ENCODE peak calls at places on chromosome 22, in five cellular contexts. One of them, this sample, is unnamed.

GRCh38 chr22:46507451-46508390 is 29.7 kb downstream of the CELSR1 start:
- DNase-seq in upper lobe of right lung: no peak
- DNase-seq in CD8-positive, alpha-beta T cell: no peak
- DNase-seq in GM12865: no peak
- DNase-seq in astrocyte of the spinal cord: no peak
- DNase-seq in this sample: no peak

GRCh38 chr22:39318507-39319283 is 728 bp downstream of the RPL3 start:
- DNase-seq in upper lobe of right lung: no peak
- DNase-seq in CD8-positive, alpha-beta T cell: peak; percentile 24
- DNase-seq in GM12865: no peak
- DNase-seq in astrocyte of the spinal cord: no peak
- DNase-seq in this sample: no peak

GRCh38 chr22:50507421-50507990 is at the start of gene LMF2:
- DNase-seq in upper lobe of right lung: peak; percentile 97
- DNase-seq in CD8-positive, alpha-beta T cell: peak; percentile 90
- DNase-seq in GM12865: no peak
- DNase-seq in astrocyte of the spinal cord: no peak
- DNase-seq in this sample: peak; percentile 86

GRCh38 chr22:49668402-49668801 is 159.3 kb downstream of the BRD1 start:
- DNase-seq in upper lobe of right lung: peak; percentile 54
- DNase-seq in CD8-positive, alpha-beta T cell: no peak
- DNase-seq in GM12865: no peak
- DNase-seq in astrocyte of the spinal cord: no peak
- DNase-seq in this sample: no peak

GRCh38 chr22:40556641-40557040 is 79.9 kb downstream of the MRTFA start:
- DNase-seq in upper lobe of right lung: no peak
- DNase-seq in CD8-positive, alpha-beta T cell: no peak
- DNase-seq in GM12865: no peak
- DNase-seq in astrocyte of the spinal cord: no peak
- DNase-seq in this sample: no peak

GRCh38 chr22:48939441-48940265 is 888.0 kb downstream of the BRD1 start:
- DNase-seq in upper lobe of right lung: peak; percentile 28
- DNase-seq in CD8-positive, alpha-beta T cell: no peak
- DNase-seq in GM12865: no peak
- DNase-seq in astrocyte of the spinal cord: no peak
- DNase-seq in this sample: no peak

GRCh38 chr22:37427128-37427710 is at the start of gene ELFN2:
- DNase-seq in upper lobe of right lung: no peak
- DNase-seq in CD8-positive, alpha-beta T cell: no peak
- DNase-seq in GM12865: no peak
- DNase-seq in astrocyte of the spinal cord: peak; percentile 20
- DNase-seq in this sample: no peak

GRCh38 chr22:39474351-39474991 is 17.7 kb downstream of the MGAT3 start:
- DNase-seq in upper lobe of right lung: no peak
- DNase-seq in CD8-positive, alpha-beta T cell: no peak
- DNase-seq in GM12865: no peak
- DNase-seq in astrocyte of the spinal cord: no peak
- DNase-seq in this sample: no peak

GRCh38 chr22:43945632-43946390 is 9.4 kb upstream of the SAMM50 start:
- DNase-seq in upper lobe of right lung: peak; percentile 78
- DNase-seq in CD8-positive, alpha-beta T cell: peak; percentile 50
- DNase-seq in GM12865: peak; percentile 74
- DNase-seq in astrocyte of the spinal cord: peak; percentile 44
- DNase-seq in this sample: peak; percentile 47

GRCh38 chr22:42837556-42837955 is 19.5 kb downstream of the ARFGAP3 start:
- DNase-seq in upper lobe of right lung: no peak
- DNase-seq in CD8-positive, alpha-beta T cell: no peak
- DNase-seq in GM12865: no peak
- DNase-seq in astrocyte of the spinal cord: no peak
- DNase-seq in this sample: no peak

GRCh38 chr22:38172016-38172431 is 9.6 kb downstream of the PLA2G6 start:
- DNase-seq in upper lobe of right lung: no peak
- DNase-seq in CD8-positive, alpha-beta T cell: no peak
- DNase-seq in GM12865: no peak
- DNase-seq in astrocyte of the spinal cord: no peak
- DNase-seq in this sample: no peak

GRCh38 chr22:27329966-27330645 is 471.4 kb downstream of the MN1 start:
- DNase-seq in upper lobe of right lung: no peak
- DNase-seq in CD8-positive, alpha-beta T cell: no peak
- DNase-seq in GM12865: no peak
- DNase-seq in astrocyte of the spinal cord: no peak
- DNase-seq in this sample: no peak

GRCh38 chr22:26527574-26528465 is 15.5 kb upstream of the TFIP11 start:
- DNase-seq in upper lobe of right lung: no peak
- DNase-seq in CD8-positive, alpha-beta T cell: no peak
- DNase-seq in GM12865: no peak
- DNase-seq in astrocyte of the spinal cord: no peak
- DNase-seq in this sample: no peak

GRCh38 chr22:49014227-49015201 is 813.2 kb downstream of the BRD1 start:
- DNase-seq in upper lobe of right lung: peak; percentile 56
- DNase-seq in CD8-positive, alpha-beta T cell: no peak
- DNase-seq in GM12865: no peak
- DNase-seq in astrocyte of the spinal cord: no peak
- DNase-seq in this sample: no peak

GRCh38 chr22:45842141-45842831 is 134.7 kb downstream of the WNT7B start:
- DNase-seq in upper lobe of right lung: no peak
- DNase-seq in CD8-positive, alpha-beta T cell: no peak
- DNase-seq in GM12865: no peak
- DNase-seq in astrocyte of the spinal cord: peak; percentile 65
- DNase-seq in this sample: no peak

GRCh38 chr22:25829237-25829636 is 87.2 kb downstream of the MYO18B start:
- DNase-seq in upper lobe of right lung: no peak
- DNase-seq in CD8-positive, alpha-beta T cell: no peak
- DNase-seq in GM12865: no peak
- DNase-seq in astrocyte of the spinal cord: no peak
- DNase-seq in this sample: no peak

GRCh38 chr22:17443413-17444203 is 74.3 kb downstream of the CECR2 start:
- DNase-seq in upper lobe of right lung: no peak
- DNase-seq in CD8-positive, alpha-beta T cell: no peak
- DNase-seq in GM12865: no peak
- DNase-seq in astrocyte of the spinal cord: peak; percentile 14
- DNase-seq in this sample: no peak

GRCh38 chr22:29814003-29814402 is 24.1 kb downstream of the ASCC2 start:
- DNase-seq in upper lobe of right lung: no peak
- DNase-seq in CD8-positive, alpha-beta T cell: no peak
- DNase-seq in GM12865: no peak
- DNase-seq in astrocyte of the spinal cord: no peak
- DNase-seq in this sample: no peak

GRCh38 chr22:29811377-29811776 is 26.7 kb downstream of the ASCC2 start:
- DNase-seq in upper lobe of right lung: peak; percentile 75
- DNase-seq in CD8-positive, alpha-beta T cell: no peak
- DNase-seq in GM12865: no peak
- DNase-seq in astrocyte of the spinal cord: no peak
- DNase-seq in this sample: no peak

GRCh38 chr22:29815580-29815979 is 22.5 kb downstream of the ASCC2 start:
- DNase-seq in upper lobe of right lung: no peak
- DNase-seq in CD8-positive, alpha-beta T cell: no peak
- DNase-seq in GM12865: no peak
- DNase-seq in astrocyte of the spinal cord: no peak
- DNase-seq in this sample: no peak

GRCh38 chr22:29813126-29813525 is 24.9 kb downstream of the ASCC2 start:
- DNase-seq in upper lobe of right lung: no peak
- DNase-seq in CD8-positive, alpha-beta T cell: no peak
- DNase-seq in GM12865: no peak
- DNase-seq in astrocyte of the spinal cord: no peak
- DNase-seq in this sample: no peak

DNA sequence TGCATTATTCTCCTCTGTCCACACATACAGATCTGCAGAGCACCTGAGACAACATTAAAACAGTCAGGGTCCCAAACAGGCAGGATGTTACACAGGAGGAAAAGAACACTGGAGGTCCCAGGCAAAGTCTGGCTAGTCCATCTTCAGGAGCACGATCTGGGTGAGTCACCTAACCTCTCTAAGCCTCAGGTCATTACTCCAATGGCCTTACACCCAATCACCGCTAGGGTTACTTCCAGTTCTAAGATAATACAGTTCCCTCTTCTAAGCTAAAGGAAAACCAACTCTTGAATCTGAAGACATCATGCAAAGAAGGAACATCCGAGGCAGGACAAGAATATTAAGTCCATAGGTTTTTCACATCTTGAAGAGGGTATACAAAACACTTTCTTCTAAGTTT is 24.5 kb downstream of the ASCC2 start:
- DNase-seq in upper lobe of right lung: no peak
- DNase-seq in CD8-positive, alpha-beta T cell: no peak
- DNase-seq in GM12865: no peak
- DNase-seq in astrocyte of the spinal cord: no peak
- DNase-seq in this sample: no peak
- TF ChIP-seq CTCF in upper lobe of right lung: no peak
- TF ChIP-seq CTCF in CD8-positive, alpha-beta T cell: no peak
- TF ChIP-seq CTCF in GM12865: no peak
- TF ChIP-seq CTCF in astrocyte of the spinal cord: no peak
- TF ChIP-seq CTCF in this sample: no peak

GRCh38 chr22:19998232-19998951 is 18.2 kb downstream of the ARVCF start:
- DNase-seq in upper lobe of right lung: no peak
- DNase-seq in CD8-positive, alpha-beta T cell: no peak
- DNase-seq in GM12865: no peak
- DNase-seq in astrocyte of the spinal cord: no peak
- DNase-seq in this sample: no peak

GRCh38 chr22:19997561-19998231 is 18.9 kb downstream of the ARVCF start:
- DNase-seq in upper lobe of right lung: no peak
- DNase-seq in CD8-positive, alpha-beta T cell: no peak
- DNase-seq in GM12865: no peak
- DNase-seq in astrocyte of the spinal cord: no peak
- DNase-seq in this sample: no peak

GRCh38 chr22:19994851-19995610 is 21.6 kb downstream of the ARVCF start:
- DNase-seq in upper lobe of right lung: no peak
- DNase-seq in CD8-positive, alpha-beta T cell: no peak
- DNase-seq in GM12865: no peak
- DNase-seq in astrocyte of the spinal cord: no peak
- DNase-seq in this sample: no peak

GRCh38 chr22:19995611-19996339 is 20.8 kb downstream of the ARVCF start:
- DNase-seq in upper lobe of right lung: no peak
- DNase-seq in CD8-positive, alpha-beta T cell: no peak
- DNase-seq in GM12865: no peak
- DNase-seq in astrocyte of the spinal cord: no peak
- DNase-seq in this sample: no peak

GRCh38 chr22:19996694-19997384 is 19.8 kb downstream of the ARVCF start:
- DNase-seq in upper lobe of right lung: no peak
- DNase-seq in CD8-positive, alpha-beta T cell: no peak
- DNase-seq in GM12865: no peak
- DNase-seq in astrocyte of the spinal cord: no peak
- DNase-seq in this sample: no peak
- TF ChIP-seq CTCF in upper lobe of right lung: no peak
- TF ChIP-seq CTCF in CD8-positive, alpha-beta T cell: no peak
- TF ChIP-seq CTCF in GM12865: no peak
- TF ChIP-seq CTCF in astrocyte of the spinal cord: no peak
- TF ChIP-seq CTCF in this sample: no peak

GRCh38 chr22:29998627-29999026 is 81.6 kb upstream of the HORMAD2 start:
- DNase-seq in upper lobe of right lung: no peak
- DNase-seq in CD8-positive, alpha-beta T cell: no peak
- DNase-seq in GM12865: peak; percentile 9
- DNase-seq in astrocyte of the spinal cord: no peak
- DNase-seq in this sample: no peak

GRCh38 chr22:29997516-29997915 is 82.7 kb upstream of the HORMAD2 start:
- DNase-seq in upper lobe of right lung: no peak
- DNase-seq in CD8-positive, alpha-beta T cell: no peak
- DNase-seq in GM12865: no peak
- DNase-seq in astrocyte of the spinal cord: no peak
- DNase-seq in this sample: no peak

GRCh38 chr22:29994941-29995340 is 85.3 kb upstream of the HORMAD2 start:
- DNase-seq in upper lobe of right lung: no peak
- DNase-seq in CD8-positive, alpha-beta T cell: no peak
- DNase-seq in GM12865: no peak
- DNase-seq in astrocyte of the spinal cord: peak; percentile 27
- DNase-seq in this sample: no peak

GRCh38 chr22:29992341-29993275 is 87.7 kb upstream of the HORMAD2 start:
- DNase-seq in upper lobe of right lung: no peak
- DNase-seq in CD8-positive, alpha-beta T cell: no peak
- DNase-seq in GM12865: no peak
- DNase-seq in astrocyte of the spinal cord: peak; percentile 30
- DNase-seq in this sample: no peak

GRCh38 chr22:29994027-29994715 is 86.1 kb upstream of the HORMAD2 start:
- DNase-seq in upper lobe of right lung: no peak
- DNase-seq in CD8-positive, alpha-beta T cell: no peak
- DNase-seq in GM12865: no peak
- DNase-seq in astrocyte of the spinal cord: peak; percentile 76
- DNase-seq in this sample: no peak
- TF ChIP-seq CTCF in upper lobe of right lung: peak; percentile 14
- TF ChIP-seq CTCF in CD8-positive, alpha-beta T cell: no peak
- TF ChIP-seq CTCF in GM12865: no peak
- TF ChIP-seq CTCF in astrocyte of the spinal cord: no peak
- TF ChIP-seq CTCF in this sample: no peak

DNA sequence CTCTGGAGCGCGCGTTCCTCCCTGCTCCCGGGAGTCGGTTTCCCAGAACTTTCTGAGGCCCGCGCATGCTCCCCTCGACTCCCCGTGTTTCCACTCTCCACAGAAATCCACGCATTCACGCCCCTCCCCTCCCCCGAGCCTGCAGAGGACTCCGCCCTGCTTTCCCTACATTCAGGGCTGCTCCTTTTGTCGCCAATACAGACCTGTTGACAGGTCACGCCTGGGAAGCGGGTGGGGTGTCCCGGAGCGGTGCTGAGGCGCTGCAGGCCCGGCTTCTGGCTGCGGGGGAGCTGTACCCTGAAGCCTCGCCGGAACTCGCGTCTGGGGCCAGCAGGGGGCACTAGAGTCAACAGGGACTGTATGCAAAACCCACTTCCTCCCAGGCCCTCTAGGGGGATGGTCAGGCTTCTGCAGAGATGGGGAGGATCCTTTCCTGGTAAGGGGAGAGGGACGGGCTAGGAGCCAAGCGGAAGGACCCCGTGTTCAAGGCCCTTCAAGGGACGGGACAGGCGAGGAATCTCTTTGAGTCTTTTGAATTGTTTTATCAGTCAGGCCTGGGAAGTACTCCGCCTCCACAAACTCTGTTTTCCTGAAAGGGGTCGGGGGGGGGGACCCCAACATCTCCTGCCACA is at the start of gene PRAME:
- DNase-seq in upper lobe of right lung: peak; percentile 78
- DNase-seq in CD8-positive, alpha-beta T cell: peak; percentile 37
- DNase-seq in GM12865: peak; percentile 76
- DNase-seq in astrocyte of the spinal cord: no peak
- DNase-seq in this sample: peak; percentile 63
- TF ChIP-seq CTCF in upper lobe of right lung: peak; percentile 52
- TF ChIP-seq CTCF in CD8-positive, alpha-beta T cell: peak; percentile 67
- TF ChIP-seq CTCF in GM12865: peak; percentile 69
- TF ChIP-seq CTCF in astrocyte of the spinal cord: peak; percentile 56
- TF ChIP-seq CTCF in this sample: peak; percentile 72

GRCh38 chr22:30575011-30575671 is 676 bp upstream of the GAL3ST1 start:
- DNase-seq in upper lobe of right lung: no peak
- DNase-seq in CD8-positive, alpha-beta T cell: no peak
- DNase-seq in GM12865: no peak
- DNase-seq in astrocyte of the spinal cord: peak; percentile 29
- DNase-seq in this sample: no peak
- TF ChIP-seq CTCF in upper lobe of right lung: no peak
- TF ChIP-seq CTCF in CD8-positive, alpha-beta T cell: no peak
- TF ChIP-seq CTCF in GM12865: no peak
- TF ChIP-seq CTCF in astrocyte of the spinal cord: no peak
- TF ChIP-seq CTCF in this sample: no peak